ENCODE peak calls at places on chromosomes 4 and X, in seven cellular contexts. E is NCI-H460; H is astrocyte of the spinal cord; L is stimulated activated CD8-positive, alpha-beta memory T cell treated with anti-CD3 and anti-CD28 coated beads, Interleukin-4, amount 100 ng/mL, for 1 hour; S is HT1080; Z is sigmoid colon; U is nucleus accumbens. M is an unnamed sample.

GRCh38 chrX:123920065-123920785 is 41.3 kb upstream of the STAG2 start:
- DNase-seq in L (no peak), H (peak), E (no peak), U (no peak), Z (no peak), S (peak), M (no peak)

GRCh38 chr4:82044141-82044993 is 329.4 kb downstream of the HNRNPD start:
- DNase-seq in H (peak), Z (peak), L (no peak), U (peak), S (peak), E (peak), M (no peak)

GRCh38 chrX:119539872-119540271 is 25.3 kb downstream of the STEEP1 start:
- DNase-seq in U (no peak), Z (no peak), L (no peak), H (no peak), S (no peak), E (no peak), M (no peak)

GRCh38 chr4:185920171-185920570 is 108.2 kb upstream of the SORBS2 start:
- DNase-seq in S (peak), L (no peak), E (no peak), H (peak), U (no peak), Z (no peak), M (no peak)

GRCh38 chrX:1466971-1467561 is 14.4 kb upstream of the ASMTL start:
- DNase-seq in H (no peak), Z (peak), U (no peak), S (no peak), E (no peak), L (no peak), M (peak)

GRCh38 chr4:73901031-73901430 is 31.8 kb downstream of the CXCL1 start:
- DNase-seq in U (no peak), Z (no peak), E (no peak), S (peak), L (no peak), H (peak), M (no peak)

GRCh38 chr4:137740192-137740591 is 207.9 kb upstream of the PCDH18 start:
- DNase-seq in L (no peak), Z (no peak), H (no peak), S (no peak), E (no peak), U (no peak), M (no peak)

GRCh38 chr4:138639018-138639876 is 376.3 kb upstream of the NOCT start:
- DNase-seq in S (peak), E (no peak), L (no peak), Z (no peak), U (no peak), H (peak), M (no peak)

GRCh38 chrX:22952011-22952410 is 47.7 kb upstream of the DDX53 start:
- DNase-seq in S (peak), H (peak), L (no peak), U (no peak), Z (no peak), E (peak), M (no peak)

GRCh38 chrX:87664381-87664780 is 146.8 kb downstream of the KLHL4 start:
- DNase-seq in U (no peak), L (no peak), S (no peak), H (peak), Z (no peak), E (peak), M (no peak)

GRCh38 chrX:128365523-128365922 is 313.3 kb upstream of the ACTRT1 start:
- DNase-seq in L (no peak), S (no peak), E (no peak), Z (no peak), H (no peak), U (no peak), M (no peak)

GRCh38 chr4:107616838-107617389 is 103.1 kb downstream of the PAPSS1 start:
- DNase-seq in U (no peak), S (peak), E (no peak), L (no peak), Z (no peak), H (no peak), M (no peak)

GRCh38 chr4:189083769-189084168 is 856.9 kb upstream of the FRG1 start:
- DNase-seq in S (no peak), E (no peak), Z (no peak), U (no peak), L (no peak), H (no peak), M (no peak)

GRCh38 chr4:176053785-176054184 is 11.9 kb upstream of the WDR17 start:
- DNase-seq in Z (no peak), S (no peak), L (no peak), E (no peak), U (no peak), H (no peak), M (no peak)

GRCh38 chrX:103157511-103158316 is 57.2 kb upstream of the BEX4 start:
- DNase-seq in L (no peak), H (peak), S (peak), Z (no peak), E (no peak), U (no peak), M (no peak)

GRCh38 chr4:136056748-136057147 is 1475.5 kb downstream of the PCDH18 start:
- DNase-seq in U (no peak), L (no peak), H (no peak), Z (no peak), E (no peak), S (no peak), M (no peak)

GRCh38 chr4:6489962-6490361 is 17.5 kb upstream of the PPP2R2C start:
- DNase-seq in U (no peak), H (no peak), Z (no peak), L (no peak), E (no peak), S (no peak), M (no peak)

GRCh38 chrX:7318246-7318645 is 170.3 kb upstream of the PUDP start:
- DNase-seq in E (no peak), Z (no peak), S (no peak), H (no peak), L (no peak), U (no peak), M (no peak)

GRCh38 chrX:44062842-44063241 is 89.7 kb upstream of the NDP start:
- DNase-seq in U (no peak), L (no peak), S (peak), Z (no peak), E (no peak), H (no peak), M (no peak)

GRCh38 chr4:141074098-141074878 is 59.0 kb downstream of the RNF150 start:
- DNase-seq in S (no peak), E (no peak), Z (no peak), H (no peak), L (no peak), U (no peak), M (no peak)

GRCh38 chr4:39032218-39033085 is at the start of gene TMEM156:
- DNase-seq in Z (no peak), U (no peak), H (peak), E (no peak), L (no peak), S (peak), M (no peak)

GRCh38 chrX:78330068-78330467 is 2.7 kb upstream of the CYSLTR1 start:
- DNase-seq in L (no peak), U (no peak), H (no peak), Z (no peak), E (no peak), S (no peak), M (no peak)

GRCh38 chrX:106178826-106179225 is 10.7 kb downstream of the PWWP3B start:
- DNase-seq in Z (no peak), H (peak), S (no peak), L (no peak), E (no peak), U (no peak), M (no peak)

GRCh38 chr4:138697771-138698170 is 317.8 kb upstream of the NOCT start:
- DNase-seq in E (no peak), S (no peak), U (no peak), H (no peak), Z (no peak), L (no peak), M (no peak)

GRCh38 chr4:87058272-87059073 is 123.7 kb downstream of the AFF1 start:
- DNase-seq in U (no peak), L (no peak), H (no peak), E (peak), Z (no peak), S (peak), M (no peak)

GRCh38 chr4:112270643-112271484 is 14.8 kb downstream of the TIFA start:
- DNase-seq in E (no peak), H (peak), Z (no peak), U (no peak), S (peak), L (no peak), M (no peak)

GRCh38 chr4:72352746-72353145 is 216.3 kb downstream of the ADAMTS3 start:
- DNase-seq in E (no peak), U (no peak), Z (no peak), L (no peak), S (no peak), H (no peak), M (no peak)

GRCh38 chr4:165394275-165394674 is 15.5 kb downstream of the CPE start:
- DNase-seq in S (peak), H (peak), U (no peak), E (no peak), Z (no peak), L (no peak), M (no peak)

GRCh38 chr4:153205757-153206156 is 1.5 kb downstream of the TRIM2 start:
- DNase-seq in L (no peak), E (no peak), S (peak), Z (no peak), U (no peak), H (peak), M (no peak)

GRCh38 chr4:176885224-176885623 is 92.5 kb upstream of the VEGFC start:
- DNase-seq in U (no peak), L (no peak), S (no peak), E (no peak), H (no peak), Z (no peak), M (no peak)

GRCh38 chr4:25773358-25773757 is 89.4 kb downstream of the SEL1L3 start:
- DNase-seq in U (no peak), L (no peak), E (no peak), H (no peak), Z (no peak), S (no peak), M (no peak)

GRCh38 chr4:2253160-2254084 is 8.5 kb downstream of the MXD4 start:
- DNase-seq in U (no peak), Z (peak), L (no peak), E (no peak), S (no peak), H (no peak), M (no peak)

GRCh38 chr4:171846232-171846631 is 33.0 kb downstream of the GALNTL6 start:
- DNase-seq in S (peak), U (no peak), H (peak), Z (no peak), E (peak), L (no peak), M (no peak)

M was measured in esophagus squamous epithelium.